ENCODE peak calls at places on chromosomes 7 and 10, in ten cellular contexts. One of them, this sample, is unnamed.
A peak's percentile ranks its signal among the peaks of the same experiment; 100 is the strongest.

GRCh38 chr10:62817120-62817762 is 1.1 kb upstream of the EGR2 start:
- DNase-seq in bronchial epithelial cell: no peak
- DNase-seq in IMR-90: peak; percentile 28
- DNase-seq in GM23338: peak; percentile 35
- DNase-seq in PC-9: peak; percentile 37
- DNase-seq in suprapubic skin: no peak
- DNase-seq in transverse colon: peak; percentile 58
- DNase-seq in Caco-2: peak; percentile 54
- DNase-seq in astrocyte: peak; percentile 44
- DNase-seq in heart left ventricle: peak; percentile 70
- DNase-seq in this sample: peak; percentile 77

GRCh38 chr10:103712898-103713498 is 142.4 kb downstream of the SH3PXD2A start:
- DNase-seq in bronchial epithelial cell: peak; percentile 66
- DNase-seq in IMR-90: peak; percentile 75
- DNase-seq in GM23338: peak; percentile 91
- DNase-seq in PC-9: peak; percentile 67
- DNase-seq in suprapubic skin: peak; percentile 93
- DNase-seq in transverse colon: peak; percentile 87
- DNase-seq in Caco-2: peak; percentile 79
- DNase-seq in astrocyte: peak; percentile 41
- DNase-seq in heart left ventricle: peak; percentile 74
- DNase-seq in this sample: no peak

GRCh38 chr7:29177963-29178612 is 16.5 kb upstream of the CHN2 start:
- DNase-seq in bronchial epithelial cell: peak; percentile 40
- DNase-seq in IMR-90: no peak
- DNase-seq in GM23338: no peak
- DNase-seq in PC-9: no peak
- DNase-seq in suprapubic skin: no peak
- DNase-seq in transverse colon: peak; percentile 33
- DNase-seq in Caco-2: no peak
- DNase-seq in astrocyte: peak; percentile 5
- DNase-seq in heart left ventricle: peak; percentile 64
- DNase-seq in this sample: no peak

GRCh38 chr7:92699560-92699959 is 109.4 kb upstream of the FAM133B start:
- DNase-seq in bronchial epithelial cell: peak; percentile 69
- DNase-seq in IMR-90: peak; percentile 72
- DNase-seq in GM23338: no peak
- DNase-seq in PC-9: no peak
- DNase-seq in suprapubic skin: no peak
- DNase-seq in transverse colon: no peak
- DNase-seq in Caco-2: no peak
- DNase-seq in astrocyte: peak; percentile 34
- DNase-seq in heart left ventricle: no peak
- DNase-seq in this sample: no peak

GRCh38 chr7:5382281-5383041 is 41.2 kb downstream of the TNRC18 start:
- DNase-seq in bronchial epithelial cell: no peak
- DNase-seq in IMR-90: peak; percentile 15
- DNase-seq in GM23338: peak; percentile 86
- DNase-seq in PC-9: no peak
- DNase-seq in suprapubic skin: no peak
- DNase-seq in transverse colon: no peak
- DNase-seq in Caco-2: no peak
- DNase-seq in astrocyte: peak; percentile 12
- DNase-seq in heart left ventricle: no peak
- DNase-seq in this sample: no peak

GRCh38 chr7:12436896-12437535 is 33.4 kb upstream of the VWDE start:
- DNase-seq in bronchial epithelial cell: peak; percentile 72
- DNase-seq in IMR-90: peak; percentile 68
- DNase-seq in GM23338: peak; percentile 72
- DNase-seq in PC-9: no peak
- DNase-seq in suprapubic skin: no peak
- DNase-seq in transverse colon: no peak
- DNase-seq in Caco-2: no peak
- DNase-seq in astrocyte: peak; percentile 57
- DNase-seq in heart left ventricle: no peak
- DNase-seq in this sample: no peak

GRCh38 chr10:53314856-53315255 is 542.3 kb upstream of the MBL2 start:
- DNase-seq in bronchial epithelial cell: peak; percentile 98
- DNase-seq in IMR-90: peak; percentile 94
- DNase-seq in GM23338: peak; percentile 8
- DNase-seq in PC-9: peak; percentile 67
- DNase-seq in suprapubic skin: no peak
- DNase-seq in transverse colon: no peak
- DNase-seq in Caco-2: no peak
- DNase-seq in astrocyte: peak; percentile 96
- DNase-seq in heart left ventricle: no peak
- DNase-seq in this sample: no peak

GRCh38 chr10:78211476-78212110 is 177.9 kb downstream of the RPS24 start:
- DNase-seq in bronchial epithelial cell: peak; percentile 25
- DNase-seq in IMR-90: peak; percentile 67
- DNase-seq in GM23338: peak; percentile 35
- DNase-seq in PC-9: peak; percentile 41
- DNase-seq in suprapubic skin: no peak
- DNase-seq in transverse colon: no peak
- DNase-seq in Caco-2: no peak
- DNase-seq in astrocyte: peak; percentile 24
- DNase-seq in heart left ventricle: no peak
- DNase-seq in this sample: no peak

GRCh38 chr10:92699518-92700272 is 9.9 kb downstream of the HHEX start:
- DNase-seq in bronchial epithelial cell: no peak
- DNase-seq in IMR-90: peak; percentile 42
- DNase-seq in GM23338: peak; percentile 76
- DNase-seq in PC-9: peak; percentile 10
- DNase-seq in suprapubic skin: no peak
- DNase-seq in transverse colon: peak; percentile 30
- DNase-seq in Caco-2: no peak
- DNase-seq in astrocyte: no peak
- DNase-seq in heart left ventricle: peak; percentile 48
- DNase-seq in this sample: peak; percentile 56

GRCh38 chr10:90602815-90603600 is 254.8 kb downstream of the HTR7 start:
- DNase-seq in bronchial epithelial cell: peak; percentile 43
- DNase-seq in IMR-90: no peak
- DNase-seq in GM23338: no peak
- DNase-seq in PC-9: no peak
- DNase-seq in suprapubic skin: no peak
- DNase-seq in transverse colon: no peak
- DNase-seq in Caco-2: no peak
- DNase-seq in astrocyte: peak; percentile 74
- DNase-seq in heart left ventricle: no peak
- DNase-seq in this sample: no peak

GRCh38 chr10:49649294-49649693 is 30.2 kb upstream of the C10orf53 start:
- DNase-seq in bronchial epithelial cell: no peak
- DNase-seq in IMR-90: no peak
- DNase-seq in GM23338: peak; percentile 75
- DNase-seq in PC-9: no peak
- DNase-seq in suprapubic skin: peak; percentile 50
- DNase-seq in transverse colon: no peak
- DNase-seq in Caco-2: peak; percentile 29
- DNase-seq in astrocyte: no peak
- DNase-seq in heart left ventricle: no peak
- DNase-seq in this sample: peak; percentile 35

GRCh38 chr7:28044825-28045224 is 135.8 kb downstream of the JAZF1 start:
- DNase-seq in bronchial epithelial cell: no peak
- DNase-seq in IMR-90: no peak
- DNase-seq in GM23338: peak; percentile 69
- DNase-seq in PC-9: no peak
- DNase-seq in suprapubic skin: no peak
- DNase-seq in transverse colon: no peak
- DNase-seq in Caco-2: no peak
- DNase-seq in astrocyte: no peak
- DNase-seq in heart left ventricle: no peak
- DNase-seq in this sample: no peak
- TF ChIP-seq CTCF in bronchial epithelial cell: no peak
- TF ChIP-seq CTCF in IMR-90: no peak
- TF ChIP-seq CTCF in GM23338: peak; percentile 64
- TF ChIP-seq CTCF in PC-9: no peak
- TF ChIP-seq CTCF in suprapubic skin: no peak
- TF ChIP-seq CTCF in transverse colon: no peak
- TF ChIP-seq CTCF in Caco-2: no peak
- TF ChIP-seq CTCF in astrocyte: no peak
- TF ChIP-seq CTCF in heart left ventricle: no peak
- TF ChIP-seq CTCF in this sample: no peak

GRCh38 chr10:73871295-73871914 is 3.0 kb downstream of the CAMK2G start:
- DNase-seq in bronchial epithelial cell: no peak
- DNase-seq in IMR-90: no peak
- DNase-seq in GM23338: no peak
- DNase-seq in PC-9: no peak
- DNase-seq in suprapubic skin: no peak
- DNase-seq in transverse colon: no peak
- DNase-seq in Caco-2: no peak
- DNase-seq in astrocyte: no peak
- DNase-seq in heart left ventricle: no peak
- DNase-seq in this sample: no peak
- H3K36me3 ChIP-seq in bronchial epithelial cell: peaks cover 3% of the 10 kb centered on the region
- H3K36me3 ChIP-seq in IMR-90: peaks cover 29% of the 10 kb centered on the region
- H3K36me3 ChIP-seq in GM23338: no peaks in the 10 kb centered on the region
- H3K36me3 ChIP-seq in PC-9: peaks cover 56% of the 10 kb centered on the region
- H3K36me3 ChIP-seq in suprapubic skin: peaks cover 19% of the 10 kb centered on the region
- H3K36me3 ChIP-seq in transverse colon: no peaks in the 10 kb centered on the region
- H3K36me3 ChIP-seq in Caco-2: peaks cover 12% of the 10 kb centered on the region
- H3K36me3 ChIP-seq in astrocyte: peaks cover 6% of the 10 kb centered on the region
- H3K36me3 ChIP-seq in heart left ventricle: no peaks in the 10 kb centered on the region
- H3K36me3 ChIP-seq in this sample: peaks cover 2% of the 10 kb centered on the region

DNA sequence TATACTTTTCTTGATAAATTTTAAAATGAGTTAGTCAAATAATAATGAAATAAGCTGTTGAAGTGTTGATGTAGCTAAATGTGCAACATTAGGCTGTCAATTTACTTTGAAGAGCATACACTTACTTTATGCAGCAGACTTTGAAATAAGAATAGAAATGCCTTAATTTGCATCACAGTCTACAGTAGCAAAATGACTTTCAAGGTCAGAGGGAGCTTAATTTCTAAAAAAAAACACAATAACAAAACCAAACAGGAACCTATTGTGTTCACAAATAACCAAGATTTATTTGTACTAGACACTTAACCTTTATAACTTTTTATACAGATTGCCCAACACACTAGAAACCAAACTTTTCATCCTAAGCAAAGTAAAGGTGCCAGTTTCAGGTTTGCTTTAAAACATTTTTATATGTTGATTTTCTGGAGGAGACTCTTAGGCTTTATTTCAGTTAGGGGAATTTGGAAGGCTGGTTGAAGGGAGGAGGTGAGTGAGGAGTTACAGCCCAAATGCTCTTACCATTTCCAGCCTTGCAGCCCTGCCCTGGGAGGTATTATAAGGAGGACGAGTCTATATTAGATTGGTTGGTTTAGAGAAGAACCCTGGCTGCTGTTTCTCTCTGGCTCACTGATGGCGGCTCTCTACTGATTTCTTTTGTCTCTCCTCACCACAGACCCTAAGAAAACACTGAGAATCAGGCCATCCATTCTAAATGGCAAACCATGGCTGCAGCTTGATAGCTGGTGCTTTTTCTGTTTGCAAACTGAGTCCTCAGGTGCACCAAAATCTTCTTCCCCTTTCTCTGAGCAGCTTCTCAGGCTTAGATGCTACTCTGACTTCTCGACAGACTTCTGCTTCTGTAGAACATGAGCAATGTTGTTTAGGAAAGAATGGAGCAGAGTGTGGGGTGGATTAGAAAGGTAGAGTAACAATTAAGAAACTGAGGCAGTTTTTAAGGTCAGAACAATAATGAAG is 55.2 kb upstream of the RPA3 start:
- DNase-seq in bronchial epithelial cell: no peak
- DNase-seq in IMR-90: no peak
- DNase-seq in GM23338: no peak
- DNase-seq in PC-9: no peak
- DNase-seq in suprapubic skin: no peak
- DNase-seq in transverse colon: no peak
- DNase-seq in Caco-2: no peak
- DNase-seq in astrocyte: no peak
- DNase-seq in heart left ventricle: no peak
- DNase-seq in this sample: peak; percentile 16
- H3K4me3 ChIP-seq in bronchial epithelial cell: no peak overlapping the region
- H3K4me3 ChIP-seq in IMR-90: no peak overlapping the region
- H3K4me3 ChIP-seq in GM23338: no peak overlapping the region
- H3K4me3 ChIP-seq in PC-9: no peak overlapping the region
- H3K4me3 ChIP-seq in suprapubic skin: no peak overlapping the region
- H3K4me3 ChIP-seq in transverse colon: no peak overlapping the region
- H3K4me3 ChIP-seq in Caco-2: no peak overlapping the region
- H3K4me3 ChIP-seq in astrocyte: no peak overlapping the region
- H3K4me3 ChIP-seq in heart left ventricle: no peak overlapping the region
- H3K4me3 ChIP-seq in this sample: no peak overlapping the region

GRCh38 chr7:56087445-56087844 is 5.3 kb downstream of the PHKG1 start:
- DNase-seq in bronchial epithelial cell: no peak
- DNase-seq in IMR-90: no peak
- DNase-seq in GM23338: no peak
- DNase-seq in PC-9: no peak
- DNase-seq in suprapubic skin: no peak
- DNase-seq in transverse colon: no peak
- DNase-seq in Caco-2: no peak
- DNase-seq in astrocyte: no peak
- DNase-seq in heart left ventricle: no peak
- DNase-seq in this sample: no peak

GRCh38 chr7:56097700-56098099 is 4.9 kb upstream of the PHKG1 start:
- DNase-seq in bronchial epithelial cell: peak; percentile 18
- DNase-seq in IMR-90: peak; percentile 89
- DNase-seq in GM23338: no peak
- DNase-seq in PC-9: no peak
- DNase-seq in suprapubic skin: peak; percentile 89
- DNase-seq in transverse colon: no peak
- DNase-seq in Caco-2: no peak
- DNase-seq in astrocyte: peak; percentile 73
- DNase-seq in heart left ventricle: peak; percentile 71
- DNase-seq in this sample: no peak

GRCh38 chr7:56091591-56091990 is 1.2 kb downstream of the PHKG1 start:
- DNase-seq in bronchial epithelial cell: no peak
- DNase-seq in IMR-90: no peak
- DNase-seq in GM23338: no peak
- DNase-seq in PC-9: no peak
- DNase-seq in suprapubic skin: no peak
- DNase-seq in transverse colon: peak; percentile 24
- DNase-seq in Caco-2: no peak
- DNase-seq in astrocyte: peak; percentile 6
- DNase-seq in heart left ventricle: peak; percentile 90
- DNase-seq in this sample: no peak

DNA sequence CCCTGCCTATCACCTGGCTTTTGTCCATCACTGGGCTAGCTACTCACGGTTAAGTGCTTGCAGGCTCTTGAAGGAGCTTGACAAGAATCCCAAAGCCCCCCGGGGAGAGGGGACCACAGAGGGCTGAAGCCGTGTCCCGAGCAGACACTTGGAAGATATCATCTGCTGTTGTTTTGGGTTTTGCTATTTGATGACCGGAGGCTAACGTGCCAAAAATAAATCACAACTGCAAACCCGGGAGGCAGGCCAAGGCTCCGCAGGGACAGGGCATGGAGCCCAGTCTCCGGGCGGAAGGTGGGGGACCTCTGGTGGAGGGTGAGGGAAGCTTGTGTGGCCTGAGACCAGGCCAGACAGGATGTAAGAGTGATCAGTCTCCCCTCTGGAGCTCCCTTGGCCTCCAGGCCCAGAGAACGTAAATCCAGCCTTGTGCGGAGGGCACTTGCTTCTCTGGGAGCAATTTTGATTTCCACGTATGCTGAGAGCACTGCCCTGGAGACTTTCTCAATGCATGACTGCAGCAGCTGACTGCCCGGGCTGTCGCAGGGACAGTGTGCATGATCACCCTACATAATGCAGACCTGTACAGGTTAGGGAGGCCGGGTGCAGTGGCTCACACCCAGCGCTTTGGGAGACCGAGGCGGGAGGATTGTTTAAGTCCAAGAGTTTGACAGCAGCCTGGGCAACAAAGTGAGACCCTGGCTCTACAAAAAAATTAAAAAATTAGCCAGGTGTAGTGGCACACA is at the start of gene PHKG1:
- DNase-seq in bronchial epithelial cell: peak; percentile 50
- DNase-seq in IMR-90: peak; percentile 81
- DNase-seq in GM23338: peak; percentile 40
- DNase-seq in PC-9: peak; percentile 52
- DNase-seq in suprapubic skin: peak; percentile 86
- DNase-seq in transverse colon: peak; percentile 67
- DNase-seq in Caco-2: no peak
- DNase-seq in astrocyte: peak; percentile 72
- DNase-seq in heart left ventricle: peak; percentile 86
- DNase-seq in this sample: no peak
- TF ChIP-seq CTCF in bronchial epithelial cell: peak; percentile 74
- TF ChIP-seq CTCF in IMR-90: peak; percentile 27
- TF ChIP-seq CTCF in GM23338: peak; percentile 52
- TF ChIP-seq CTCF in PC-9: peak; percentile 40
- TF ChIP-seq CTCF in suprapubic skin: peak; percentile 51
- TF ChIP-seq CTCF in transverse colon: no peak
- TF ChIP-seq CTCF in Caco-2: peak; percentile 29
- TF ChIP-seq CTCF in astrocyte: peak; percentile 40
- TF ChIP-seq CTCF in heart left ventricle: peak; percentile 74
- TF ChIP-seq CTCF in this sample: no peak